ENCODE peak calls at places on chromosome 7, in four cellular contexts. F is HTR-8/SVneo, A is left kidney, E is NCI-H2081. U is an unnamed sample.

GRCh38 chr7:141619745-141620144 is 68.5 kb downstream of the AGK start:
- DNase-seq in F (no peak), A (no peak), E (no peak), U (no peak)

GRCh38 chr7:95246935-95247370 is 77.4 kb downstream of the PON1 start:
- DNase-seq in F (peak; percentile 22), A (peak; percentile 97), E (peak; percentile 87), U (peak; percentile 15)

GRCh38 chr7:95066736-95067530 is 159.5 kb downstream of the PPP1R9A start:
- DNase-seq in F (peak; percentile 1), A (peak; percentile 80), E (no peak), U (peak; percentile 24)

GRCh38 chr7:97639036-97639435 is 92.8 kb upstream of the TAC1 start:
- DNase-seq in F (no peak), A (no peak), E (no peak), U (no peak)

GRCh38 chr7:50450691-50451051 is 521 bp upstream of the FIGNL1 start:
- DNase-seq in F (no peak), A (peak; percentile 53), E (peak; percentile 14), U (no peak)

GRCh38 chr7:18638594-18639452 is 143.3 kb downstream of the HDAC9 start:
- DNase-seq in F (peak; percentile 8), A (no peak), E (no peak), U (no peak)

GRCh38 chr7:31971049-31971665 is 99.0 kb downstream of the PDE1C start:
- DNase-seq in F (no peak), A (no peak), E (no peak), U (no peak)

GRCh38 chr7:70060298-70061068 is 462.2 kb downstream of the AUTS2 start:
- DNase-seq in F (no peak), A (no peak), E (no peak), U (no peak)

GRCh38 chr7:136348542-136348941 is 371.4 kb upstream of the MTPN start:
- DNase-seq in F (no peak), A (no peak), E (no peak), U (no peak)

GRCh38 chr7:126698446-126698845 is 554.3 kb downstream of the GRM8 start:
- DNase-seq in F (no peak), A (no peak), E (no peak), U (no peak)

GRCh38 chr7:14687777-14688176 is 214.8 kb downstream of the DGKB start:
- DNase-seq in F (peak; percentile 13), A (peak; percentile 59), E (no peak), U (no peak)